ENCODE peak calls at places on chromosomes 5 and 9, in five cellular contexts. X is K562, U is GM23338, B is A549, L is GM12878. O is an unnamed sample.

GRCh38 chr5:893137-893506 is 438 bp downstream of the TRIP13 start:
- DNase-seq in X (peak), L (no peak), U (peak), B (no peak), O (no peak)

GRCh38 chr9:130410443-130410842 is 34.3 kb upstream of the ASS1 start:
- DNase-seq in X (no peak), U (no peak), L (no peak), B (no peak), O (no peak)

GRCh38 chr5:103562453-103563157 is at the start of gene NUDT12:
- DNase-seq in L (peak), U (peak), X (peak), B (peak), O (no peak)

GRCh38 chr5:116135344-116135743 is 50.5 kb downstream of the COMMD10 start:
- DNase-seq in X (no peak), L (peak), B (no peak), U (no peak), O (no peak)

GRCh38 chr5:137486707-137487106 is 12.4 kb downstream of the SPOCK1 start:
- DNase-seq in X (no peak), B (peak), U (no peak), L (no peak), O (no peak)

GRCh38 chr5:123264399-123264798 is 158.8 kb downstream of the CEP120 start:
- DNase-seq in X (no peak), U (no peak), B (no peak), L (no peak), O (no peak)

GRCh38 chr5:177096162-177097015 is 9.7 kb downstream of the FGFR4 start:
- DNase-seq in B (no peak), U (no peak), X (no peak), L (no peak), O (no peak)

GRCh38 chr9:106864533-106865143 is 1.7 kb downstream of the ZNF462 start:
- DNase-seq in L (no peak), X (no peak), U (no peak), B (no peak), O (no peak)

GRCh38 chr9:27278374-27278773 is 18.6 kb downstream of the EQTN start:
- DNase-seq in X (no peak), U (no peak), L (no peak), B (no peak), O (no peak)

GRCh38 chr9:128034821-128035764 is 32.0 kb downstream of the NAIF1 start:
- DNase-seq in B (peak), L (peak), X (peak), U (peak), O (peak)

GRCh38 chr5:148796931-148797330 is 29.5 kb upstream of the ADRB2 start:
- DNase-seq in B (no peak), L (no peak), U (no peak), X (no peak), O (no peak)

GRCh38 chr9:86974421-86974820 is 27.1 kb upstream of the GAS1 start:
- DNase-seq in X (peak), U (no peak), B (no peak), L (no peak), O (no peak)

GRCh38 chr5:5116953-5117352 is 23.2 kb upstream of the ADAMTS16 start:
- DNase-seq in B (no peak), U (no peak), L (no peak), X (no peak), O (no peak)
- TF ChIP-seq REST in B (no peak), U (no peak), L (no peak), X (no peak), O (no peak)

DNA sequence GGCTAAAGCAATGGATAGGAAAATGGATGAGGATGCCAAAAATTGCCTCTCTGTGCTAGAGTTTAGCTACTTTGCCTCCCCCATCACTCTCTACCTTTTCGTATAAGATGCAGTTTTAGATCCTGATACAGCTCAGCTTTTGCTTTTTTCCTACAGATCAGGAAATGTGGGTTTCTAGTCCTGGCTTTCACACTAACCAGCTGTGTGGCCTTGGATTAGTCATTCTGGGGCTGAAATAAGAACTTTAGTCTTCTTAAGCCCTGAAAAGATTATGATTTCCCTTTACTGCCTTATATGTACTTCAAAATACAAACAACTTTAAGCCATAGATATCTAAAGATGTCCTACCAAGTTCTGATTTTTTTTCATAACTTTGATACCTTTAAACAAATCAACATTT is 116.4 kb downstream of the BAAT start:
- DNase-seq in X (no peak), L (no peak), U (no peak), B (no peak), O (no peak)
- TF ChIP-seq REST in X (no peak), L (no peak), U (no peak), B (no peak), O (no peak)

GRCh38 chr5:62558941-62559340 is 19.7 kb upstream of the LRRC70 start:
- DNase-seq in X (no peak), L (no peak), U (no peak), B (no peak), O (no peak)

GRCh38 chr5:62560786-62561185 is 17.8 kb upstream of the LRRC70 start:
- DNase-seq in X (no peak), U (no peak), B (no peak), L (no peak), O (no peak)

GRCh38 chr5:62561896-62562295 is 16.7 kb upstream of the LRRC70 start:
- DNase-seq in L (no peak), B (no peak), U (no peak), X (no peak), O (no peak)

GRCh38 chr5:62550103-62550502 is 28.5 kb upstream of the LRRC70 start:
- DNase-seq in U (no peak), X (no peak), L (no peak), B (no peak), O (no peak)

GRCh38 chr5:62555930-62556329 is 22.7 kb upstream of the LRRC70 start:
- DNase-seq in X (no peak), L (no peak), B (no peak), U (no peak), O (no peak)
- TF ChIP-seq REST in X (no peak), L (no peak), B (no peak), U (no peak), O (no peak)

GRCh38 chr5:134905246-134905996 is 490 bp downstream of the PCBD2 start:
- DNase-seq in B (peak), X (peak), U (peak), L (peak), O (peak)
- TF ChIP-seq REST in B (peak), X (no peak), U (no peak), L (no peak), O (no peak)

GRCh38 chr5:96871686-96872085 is 4.6 kb upstream of the ERAP2 start:
- DNase-seq in X (no peak), B (no peak), L (no peak), U (no peak), O (no peak)

GRCh38 chr5:96871022-96871388 is 5.3 kb upstream of the ERAP2 start:
- DNase-seq in L (no peak), U (peak), B (no peak), X (no peak), O (no peak)

GRCh38 chr5:96869372-96869641 is 7.0 kb upstream of the ERAP2 start:
- DNase-seq in U (no peak), X (no peak), B (no peak), L (no peak), O (no peak)

GRCh38 chr5:96868603-96869371 is 7.5 kb upstream of the ERAP2 start:
- DNase-seq in U (peak), L (no peak), B (peak), X (peak), O (no peak)

DNA sequence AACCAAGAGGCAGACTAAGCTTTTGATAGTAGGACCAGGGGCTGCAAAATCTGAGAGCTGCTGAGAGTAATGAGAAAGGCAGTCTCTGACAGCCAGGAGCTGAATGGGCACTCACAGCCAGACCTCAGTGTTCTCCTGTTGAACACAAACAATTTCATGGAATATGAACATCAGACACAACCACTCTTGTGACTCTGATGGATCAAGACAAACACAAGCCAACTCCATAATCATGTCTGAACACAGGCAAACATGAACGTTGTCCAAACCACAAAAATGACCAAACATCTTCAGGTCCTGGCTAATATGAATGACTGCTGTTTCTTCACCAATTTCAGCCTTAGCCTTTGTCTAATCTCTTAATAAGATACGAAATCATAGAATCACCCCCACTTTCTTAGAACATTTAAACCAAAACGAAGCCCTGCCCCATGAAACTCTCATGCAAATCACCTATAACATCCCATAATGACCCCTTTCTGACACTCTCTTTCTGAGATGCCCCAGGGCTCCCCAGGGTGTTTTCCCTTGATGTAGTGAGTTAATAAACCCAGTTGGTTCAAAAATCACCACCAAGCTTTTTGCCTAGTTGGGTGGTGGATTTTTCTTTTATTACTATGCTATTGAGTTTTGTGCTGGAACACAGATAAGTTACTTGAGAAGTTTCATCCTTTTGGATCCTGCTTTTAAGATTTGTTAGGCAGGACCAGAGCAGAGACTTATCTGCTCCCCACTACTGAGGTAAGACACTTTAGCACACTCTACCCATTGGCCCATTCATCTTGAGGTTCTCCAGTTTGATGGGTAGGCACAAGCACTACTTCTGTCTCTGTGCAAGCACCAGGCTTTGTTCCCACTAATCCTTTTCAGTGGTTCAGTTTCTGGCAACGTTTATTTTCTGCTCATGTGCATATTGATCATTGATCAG is 5.9 kb upstream of the ERAP2 start:
- DNase-seq in U (no peak), B (no peak), X (no peak), L (no peak), O (no peak)
- TF ChIP-seq REST in U (no peak), B (no peak), X (no peak), L (no peak), O (no peak)

DNA sequence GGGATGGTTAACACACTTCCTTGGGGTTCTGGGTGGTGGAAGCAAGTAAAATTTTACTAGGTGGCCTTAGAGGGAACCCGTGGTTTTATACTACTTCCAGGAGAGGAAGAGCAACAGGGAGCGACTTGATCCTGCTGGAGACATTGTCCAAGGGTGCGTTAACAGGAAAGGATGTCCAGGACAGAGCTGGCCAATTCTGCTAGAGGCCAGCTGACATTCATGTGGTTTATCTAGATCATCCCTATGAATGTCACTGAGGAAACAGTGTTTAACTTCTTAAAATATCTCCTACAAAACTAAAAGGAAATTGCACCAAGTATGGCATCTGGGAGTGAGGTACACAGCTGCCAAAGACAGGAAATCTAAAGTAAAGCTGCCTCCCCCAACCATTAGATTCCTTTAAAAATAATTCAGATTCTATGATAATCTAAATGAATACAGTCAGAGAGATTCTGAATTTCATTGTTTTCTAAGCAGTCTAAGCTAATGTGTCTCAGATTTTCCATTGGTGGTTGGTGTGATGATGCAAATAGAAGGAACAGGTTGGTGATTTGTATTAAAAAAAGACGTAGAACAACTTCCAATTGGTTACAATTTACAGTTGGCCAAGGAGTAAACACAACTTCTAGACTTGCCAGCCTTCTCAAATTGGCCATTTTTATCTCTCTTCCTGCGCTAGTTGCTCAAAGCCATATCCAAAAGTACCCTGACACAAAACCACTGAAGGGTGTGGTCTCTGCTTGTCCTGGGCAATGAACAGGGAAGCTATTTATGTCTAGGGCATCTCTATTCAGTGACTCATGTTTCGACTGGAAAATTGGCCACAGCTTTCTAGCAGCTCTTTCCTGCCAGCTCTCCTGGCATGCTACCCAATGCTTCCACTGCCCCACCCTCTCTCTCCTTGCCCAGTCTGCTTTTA is 574.7 kb upstream of the MEF2C start:
- DNase-seq in U (no peak), L (no peak), B (peak), X (peak), O (no peak)
- TF ChIP-seq REST in U (no peak), L (no peak), B (no peak), X (no peak), O (no peak)